ENCODE peak calls at places on chromosome 6, in ten cellular contexts. R, J, N, L, V, Z, C, O, Y and D are unnamed samples.

GRCh38 chr6:27157461-27158315 is 89.8 kb upstream of the PRSS16 start:
- DNase-seq in R (peak), J (peak), N (peak), L (peak), V (peak), Z (peak), C (peak), O (peak), Y (peak), D (peak)

GRCh38 chr6:88965691-88966090 is 2.3 kb upstream of the RNGTT start:
- DNase-seq in R (no peak), J (no peak), N (no peak), L (no peak), V (no peak), Z (no peak), C (no peak), O (no peak), Y (no peak), D (no peak)

GRCh38 chr6:52759085-52759484 is 4.2 kb downstream of the GSTA2 start:
- DNase-seq in R (no peak), J (no peak), N (no peak), L (no peak), V (no peak), Z (no peak), C (no peak), O (no peak), Y (no peak), D (peak)

GRCh38 chr6:73719041-73719440 is 23.0 kb downstream of the CD109 start:
- DNase-seq in R (no peak), J (no peak), N (no peak), L (no peak), V (no peak), Z (no peak), C (no peak), O (no peak), Y (no peak), D (no peak)

GRCh38 chr6:35948725-35949124 is 27.8 kb upstream of the SRPK1 start:
- DNase-seq in R (no peak), J (no peak), N (no peak), L (peak), V (no peak), Z (peak), C (no peak), O (no peak), Y (no peak), D (peak)

GRCh38 chr6:154515808-154516207 is 5.3 kb upstream of the CNKSR3 start:
- DNase-seq in R (no peak), J (no peak), N (no peak), L (no peak), V (no peak), Z (no peak), C (no peak), O (no peak), Y (no peak), D (no peak)

GRCh38 chr6:14371530-14371929 is 254.0 kb downstream of the CD83 start:
- DNase-seq in R (no peak), J (no peak), N (no peak), L (no peak), V (no peak), Z (peak), C (no peak), O (no peak), Y (no peak), D (no peak)

GRCh38 chr6:100366419-100366818 is 98.3 kb downstream of the SIM1 start:
- DNase-seq in R (no peak), J (no peak), N (no peak), L (peak), V (no peak), Z (peak), C (no peak), O (no peak), Y (no peak), D (peak)

GRCh38 chr6:168139121-168139520 is 60.1 kb upstream of the FRMD1 start:
- DNase-seq in R (no peak), J (no peak), N (no peak), L (no peak), V (no peak), Z (no peak), C (no peak), O (no peak), Y (no peak), D (no peak)

GRCh38 chr6:162621246-162621645 is 106.3 kb downstream of the PRKN start:
- DNase-seq in R (no peak), J (no peak), N (no peak), L (no peak), V (no peak), Z (peak), C (no peak), O (peak), Y (no peak), D (peak)

GRCh38 chr6:45653117-45653883 is 275.6 kb upstream of the SUPT3H start:
- DNase-seq in R (no peak), J (no peak), N (no peak), L (peak), V (no peak), Z (peak), C (no peak), O (no peak), Y (no peak), D (no peak)

GRCh38 chr6:34791164-34791841 is 580 bp upstream of the BLTP3A start:
- DNase-seq in R (peak), J (peak), N (no peak), L (peak), V (peak), Z (peak), C (peak), O (peak), Y (peak), D (no peak)

GRCh38 chr6:154302111-154302752 is 54.4 kb downstream of the IPCEF1 start:
- DNase-seq in R (peak), J (no peak), N (no peak), L (peak), V (no peak), Z (peak), C (no peak), O (peak), Y (no peak), D (peak)

GRCh38 chr6:53378208-53378607 is 29.5 kb upstream of the ELOVL5 start:
- DNase-seq in R (no peak), J (no peak), N (no peak), L (no peak), V (no peak), Z (no peak), C (no peak), O (no peak), Y (no peak), D (no peak)